ENCODE peak calls at places on chromosomes 13 and 19, in ten cellular contexts. B is uterus; S is breast epithelium; V is thoracic aorta; Z is IMR-90; Y is Karpas-422; A is Panc1; W is GM23338; T is colonic mucosa; I is naive thymus-derived CD4-positive, alpha-beta T cell. D is an unnamed sample.
A peak's percentile ranks its signal among the peaks of the same experiment; 100 is the strongest.

GRCh38 chr13:101341464-101341863 is 74.8 kb downstream of the NALCN start:
- DNase-seq in Z (peak; percentile 12), T (no peak), B (no peak), V (no peak), A (no peak), I (no peak), W (no peak), S (no peak), Y (no peak), D (no peak)

GRCh38 chr19:33270769-33271168 is 31.6 kb downstream of the CEBPA start:
- DNase-seq in S (no peak), V (no peak), A (no peak), T (no peak), Y (no peak), Z (no peak), W (no peak), B (no peak), I (no peak), D (no peak)

GRCh38 chr13:106471957-106472543 is 63.4 kb downstream of the EFNB2 start:
- DNase-seq in T (peak; percentile 69), V (peak; percentile 62), Z (peak; percentile 91), W (peak; percentile 71), I (no peak), B (peak; percentile 43), Y (peak; percentile 49), A (peak; percentile 1), S (no peak), D (peak; percentile 61)

GRCh38 chr13:62626771-62627170 is 1211.1 kb upstream of the PCDH20 start:
- DNase-seq in B (no peak), W (peak; percentile 83), T (no peak), Z (no peak), Y (peak; percentile 66), I (no peak), A (peak; percentile 7), V (no peak), S (no peak), D (peak; percentile 42)

GRCh38 chr13:82947121-82948077 is 934.9 kb downstream of the SLITRK1 start:
- DNase-seq in Z (peak; percentile 2), A (no peak), T (no peak), V (no peak), I (no peak), Y (no peak), S (no peak), B (no peak), W (no peak), D (no peak)

GRCh38 chr19:7515091-7515470 is 822 bp upstream of the ZNF358 start:
- DNase-seq in Z (peak; percentile 66), W (no peak), S (no peak), Y (no peak), I (no peak), B (no peak), V (peak; percentile 79), A (no peak), T (peak; percentile 45), D (no peak)

GRCh38 chr19:56837004-56837403 is 3.5 kb downstream of the PEG3 start:
- DNase-seq in Y (no peak), T (no peak), Z (no peak), A (no peak), I (no peak), W (no peak), B (no peak), S (no peak), V (no peak), D (peak; percentile 49)

GRCh38 chr19:19468424-19469050 is 46.8 kb downstream of the TSSK6 start:
- DNase-seq in S (no peak), I (peak; percentile 43), W (no peak), B (no peak), Z (no peak), Y (no peak), A (no peak), T (no peak), V (no peak), D (no peak)

GRCh38 chr13:21344662-21345176 is 114.4 kb downstream of the ZDHHC20 start:
- DNase-seq in Z (no peak), I (peak; percentile 56), W (no peak), A (no peak), V (no peak), S (no peak), Y (no peak), T (no peak), B (no peak), D (no peak)

GRCh38 chr19:28399187-28399586 is 813.8 kb downstream of the UQCRFS1 start:
- DNase-seq in W (no peak), B (no peak), Z (no peak), Y (no peak), T (no peak), I (no peak), V (no peak), A (no peak), S (no peak), D (no peak)

GRCh38 chr19:28403698-28404099 is 809.3 kb downstream of the UQCRFS1 start:
- DNase-seq in Y (no peak), T (no peak), V (no peak), S (no peak), I (no peak), A (no peak), W (no peak), Z (no peak), B (no peak), D (no peak)

GRCh38 chr19:28402701-28403290 is 810.2 kb downstream of the UQCRFS1 start:
- DNase-seq in V (no peak), I (no peak), B (no peak), Z (no peak), S (no peak), A (no peak), W (no peak), Y (no peak), T (no peak), D (no peak)

GRCh38 chr19:28401739-28402138 is 811.2 kb downstream of the UQCRFS1 start:
- DNase-seq in W (no peak), B (no peak), I (no peak), Z (no peak), Y (no peak), S (no peak), T (no peak), V (no peak), A (no peak), D (no peak)

DNA sequence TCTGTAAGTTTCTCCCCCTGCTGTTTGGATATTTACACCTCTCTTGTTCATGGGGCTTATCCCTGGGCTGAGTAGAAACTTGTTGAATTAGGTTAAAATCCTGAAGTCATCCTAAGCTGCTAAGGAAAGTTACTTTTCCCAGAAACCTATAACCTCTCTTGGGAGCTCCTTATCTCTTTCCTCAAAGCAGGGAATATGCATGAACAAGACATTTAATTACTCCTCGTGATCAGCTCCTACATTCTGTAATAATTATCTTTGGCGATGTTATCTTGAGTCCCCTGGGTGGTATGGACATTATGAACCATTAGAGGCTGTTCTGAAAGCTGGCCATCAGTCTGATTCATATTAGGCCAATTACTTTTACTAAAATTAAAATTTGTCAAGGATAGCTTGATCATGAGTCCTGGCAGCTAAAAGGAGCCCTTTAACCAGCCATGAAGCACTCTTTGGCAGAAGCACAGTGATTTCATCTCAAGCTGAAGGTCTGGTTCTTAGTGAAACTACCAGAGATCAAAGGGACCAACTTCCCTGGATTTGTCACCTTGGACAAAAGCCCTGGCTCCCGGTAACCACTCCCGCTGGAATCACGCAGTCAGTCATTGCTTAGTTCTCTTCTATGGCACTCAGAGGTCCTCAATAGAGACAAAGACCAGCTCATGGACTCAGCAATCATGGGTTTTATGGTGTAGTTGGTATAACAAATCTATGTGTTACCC is 811.8 kb downstream of the UQCRFS1 start:
- DNase-seq in I (no peak), S (no peak), W (no peak), V (no peak), Z (no peak), A (no peak), T (no peak), B (no peak), Y (no peak), D (no peak)
- H3K4me1 ChIP-seq in I (no peaks in the 10 kb centered on the region), S (no peaks in the 10 kb centered on the region), W (no peaks in the 10 kb centered on the region), V (no peaks in the 10 kb centered on the region), Z (no peaks in the 10 kb centered on the region), A (no peaks in the 10 kb centered on the region), T (peaks cover 5% of the 10 kb centered on the region), B (no peaks in the 10 kb centered on the region), Y (no peaks in the 10 kb centered on the region), D (no peaks in the 10 kb centered on the region)

DNA sequence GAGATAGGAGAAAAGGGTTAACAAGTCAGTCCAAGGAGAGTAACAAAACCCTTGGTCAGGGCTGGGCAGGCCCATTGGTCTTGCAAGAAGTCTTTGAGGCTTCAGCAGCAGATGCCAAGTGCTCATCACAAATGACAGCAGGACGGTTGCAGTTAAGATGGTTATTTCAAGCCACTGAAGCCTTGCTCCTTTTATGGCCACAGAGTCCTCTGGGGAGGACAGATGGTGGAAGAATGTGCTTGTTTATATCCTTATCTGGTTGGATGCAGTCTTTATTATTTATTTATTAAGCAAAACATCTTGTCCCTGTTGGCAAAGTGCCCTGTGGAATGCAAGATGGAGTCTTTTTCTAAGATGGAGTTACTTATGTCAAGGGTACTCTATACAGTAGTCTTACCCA is 19.2 kb upstream of the ZNF331 start:
- DNase-seq in Z (no peak), I (no peak), V (no peak), W (no peak), A (no peak), Y (no peak), B (no peak), T (no peak), S (no peak), D (peak; percentile 72)
- H3K27ac ChIP-seq in Z (no peak overlapping the region), I (no peak overlapping the region), V (no peak overlapping the region), W (no peak overlapping the region), A (no peak overlapping the region), Y (no peak overlapping the region), B (no peak overlapping the region), T (no peak overlapping the region), S (no peak overlapping the region), D (peak overlapping the region; percentile 95)

DNA sequence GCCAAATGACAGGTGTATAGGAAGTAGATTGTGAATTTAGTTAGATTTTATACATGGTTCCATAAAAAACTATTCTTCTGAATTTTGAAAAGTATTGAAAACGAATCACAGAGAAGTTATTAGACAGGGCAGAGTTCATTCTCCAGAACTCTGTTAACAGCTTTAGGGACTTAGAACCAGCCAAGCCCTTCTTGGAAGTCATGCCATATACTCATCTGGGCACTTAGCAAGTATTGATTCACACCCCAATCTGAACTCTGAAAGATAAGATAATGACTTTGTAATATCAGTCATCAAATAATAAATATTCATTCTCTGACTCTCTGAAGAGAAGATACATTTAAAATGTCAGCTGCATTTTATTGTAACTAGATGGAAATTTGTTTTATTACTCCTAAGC is 43.9 kb upstream of the ITM2B start:
- DNase-seq in B (no peak), W (no peak), S (no peak), Z (no peak), I (no peak), Y (no peak), V (no peak), A (no peak), T (no peak), D (no peak)
- H3K4me1 ChIP-seq in B (no peaks in the 10 kb centered on the region), W (peaks cover 9% of the 10 kb centered on the region), S (no peaks in the 10 kb centered on the region), Z (no peaks in the 10 kb centered on the region), I (peaks cover 56% of the 10 kb centered on the region), Y (no peaks in the 10 kb centered on the region), V (no peaks in the 10 kb centered on the region), A (no peaks in the 10 kb centered on the region), T (no peaks in the 10 kb centered on the region), D (peaks cover 2% of the 10 kb centered on the region)

DNA sequence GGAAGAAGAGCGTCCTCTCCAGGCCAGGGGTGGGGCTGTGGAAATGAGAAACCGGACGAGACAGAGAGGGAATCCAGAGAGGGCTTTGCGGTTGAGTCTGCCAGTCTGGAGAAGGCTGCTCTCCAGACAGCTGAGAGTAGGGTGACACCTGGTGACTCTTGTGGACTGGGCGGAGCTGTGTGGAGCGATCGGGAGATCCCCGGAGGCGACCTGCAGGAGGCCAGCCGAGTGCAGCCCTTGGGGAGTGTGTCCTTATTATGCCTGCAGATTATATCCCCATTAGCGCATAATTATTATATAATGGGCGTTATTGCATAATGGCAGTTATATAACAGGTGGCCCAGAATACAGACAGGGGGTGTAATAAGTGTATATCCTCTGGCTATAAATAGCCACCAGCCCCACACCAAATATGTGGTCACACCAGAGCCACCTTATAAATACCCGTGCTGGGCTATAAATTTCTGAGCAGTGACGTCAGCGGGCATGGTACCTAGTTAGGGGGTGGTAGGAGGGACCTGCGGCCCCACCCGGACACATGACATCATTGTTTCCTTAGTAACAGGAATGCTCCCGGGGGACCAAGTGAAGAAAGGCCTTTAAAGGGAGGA is 41.2 kb downstream of the NFIX start:
- DNase-seq in B (no peak), W (no peak), V (no peak), S (peak; percentile 71), T (peak; percentile 79), Z (peak; percentile 29), A (no peak), Y (peak; percentile 44), I (no peak), D (no peak)
- H3K27ac ChIP-seq in B (peak overlapping the region; percentile 99), W (no peak overlapping the region), V (peak overlapping the region; percentile 99), S (peak overlapping the region; percentile 97), T (peak overlapping the region; percentile 34), Z (peak overlapping the region; percentile 48), A (peak overlapping the region; percentile 75), Y (no peak overlapping the region), I (no peak overlapping the region), D (peak overlapping the region; percentile 21)

D was measured in testis.